ENCODE peak calls at places on chromosome 12, in four cellular contexts. T is Kasumi-1, P is epithelial cell of esophagus, D is amygdala. E is an unnamed sample.

GRCh38 chr12:55727643-55728184 is 1.1 kb downstream of the CD63 start:
- DNase-seq in T (no peak), P (no peak), D (no peak), E (peak)

GRCh38 chr12:130953783-130954543 is at the start of gene ADGRD1:
- DNase-seq in T (peak), P (no peak), D (no peak), E (no peak)

GRCh38 chr12:21001778-21002177 is 129.2 kb upstream of the SLCO1B1 start:
- DNase-seq in T (no peak), P (no peak), D (no peak), E (no peak)

GRCh38 chr12:9032202-9032964 is 43.0 kb downstream of the KLRG1 start:
- DNase-seq in T (no peak), P (peak), D (no peak), E (no peak)

GRCh38 chr12:57517187-57517586 is 3.1 kb downstream of the DDIT3 start:
- DNase-seq in T (no peak), P (peak), D (no peak), E (no peak)

GRCh38 chr12:51846911-51847829 is 1.3 kb downstream of the FIGNL2 start:
- DNase-seq in T (no peak), P (no peak), D (no peak), E (no peak)

GRCh38 chr12:81212996-81213696 is 135.3 kb downstream of the ACSS3 start:
- DNase-seq in T (no peak), P (no peak), D (no peak), E (no peak)

GRCh38 chr12:9701380-9702154 is 31.3 kb downstream of the CLECL1 start:
- DNase-seq in T (no peak), P (no peak), D (no peak), E (no peak)

GRCh38 chr12:123937707-123938600 is 34.7 kb downstream of the CCDC92 start:
- DNase-seq in T (peak), P (no peak), D (no peak), E (no peak)

GRCh38 chr12:4025420-4026358 is 152.5 kb upstream of the PARP11 start:
- DNase-seq in T (no peak), P (no peak), D (no peak), E (no peak)

GRCh38 chr12:76804435-76804976 is 40.6 kb downstream of the ZDHHC17 start:
- DNase-seq in T (no peak), P (no peak), D (no peak), E (no peak)

GRCh38 chr12:5072326-5072725 is 28.6 kb downstream of the KCNA5 start:
- DNase-seq in T (no peak), P (no peak), D (no peak), E (no peak)

GRCh38 chr12:68272732-68273131 is 19.3 kb upstream of the IL22 start:
- DNase-seq in T (no peak), P (no peak), D (no peak), E (no peak)

GRCh38 chr12:75820848-75821578 is 210.6 kb downstream of the PHLDA1 start:
- DNase-seq in T (no peak), P (peak), D (no peak), E (no peak)

GRCh38 chr12:6765634-6766581 is at the start of gene PTMS:
- DNase-seq in T (no peak), P (peak), D (no peak), E (peak)

GRCh38 chr12:93016752-93017350 is 87.8 kb upstream of the EEA1 start:
- DNase-seq in T (no peak), P (no peak), D (no peak), E (no peak)